ENCODE peak calls at places on chromosome 20, in four cellular contexts. N, W, M and A are unnamed samples.
A peak's percentile ranks its signal among the peaks of the same experiment; 100 is the strongest.

GRCh38 chr20:59356662-59357061 is 56.3 kb downstream of the EDN3 start:
- DNase-seq in W (no peak), M (no peak), N (no peak), A (no peak)

GRCh38 chr20:57882451-57883161 is 172.8 kb upstream of the PMEPA1 start:
- DNase-seq in W (no peak), N (no peak), M (no peak), A (no peak)

GRCh38 chr20:33005132-33005566 is 916 bp upstream of the SUN5 start:
- DNase-seq in M (no peak), N (peak; percentile 28), W (no peak), A (no peak)

GRCh38 chr20:3922983-3923339 is 33.8 kb downstream of the PANK2 start:
- DNase-seq in N (no peak), M (no peak), W (no peak), A (no peak)

GRCh38 chr20:33163856-33164762 is 3.9 kb upstream of the BPIFA2 start:
- DNase-seq in W (no peak), M (no peak), N (no peak), A (no peak)

GRCh38 chr20:33663161-33664084 is 1.3 kb downstream of the C20orf144 start:
- DNase-seq in W (peak; percentile 76), N (peak; percentile 82), M (peak; percentile 80), A (peak; percentile 67)

GRCh38 chr20:38523697-38524096 is 51.1 kb downstream of the RALGAPB start:
- DNase-seq in N (no peak), M (no peak), W (no peak), A (no peak)

GRCh38 chr20:48962976-48963730 is 41.6 kb downstream of the ARFGEF2 start:
- DNase-seq in W (no peak), N (no peak), M (no peak), A (no peak)

GRCh38 chr20:54163402-54163801 is 10.4 kb downstream of the CYP24A1 start:
- DNase-seq in M (no peak), W (no peak), N (no peak), A (no peak)